ENCODE peak calls at places on chromosomes 4 and X, in ten cellular contexts. W, P, J, Y, G, S, U, E, D and O are unnamed samples.
A peak's percentile ranks its signal among the peaks of the same experiment; 100 is the strongest.

GRCh38 chr4:169144061-169144600 is 126.6 kb downstream of the SH3RF1 start:
- DNase-seq in G (no peak), W (no peak), E (no peak), D (no peak), P (no peak), S (no peak), U (no peak), J (no peak), Y (no peak), O (no peak)

GRCh38 chr4:2583517-2583916 is 47.1 kb downstream of the FAM193A start:
- DNase-seq in E (no peak), W (no peak), U (peak; percentile 58), Y (no peak), P (peak; percentile 43), J (no peak), G (no peak), D (no peak), S (no peak), O (no peak)

GRCh38 chr4:3420606-3420955 is 21.2 kb upstream of the HGFAC start:
- DNase-seq in W (no peak), Y (no peak), E (no peak), S (no peak), U (no peak), D (no peak), P (no peak), G (no peak), J (no peak), O (peak; percentile 85)

GRCh38 chrX:106263817-106264216 is 95.7 kb downstream of the PWWP3B start:
- DNase-seq in G (no peak), W (no peak), Y (no peak), U (peak; percentile 67), S (no peak), J (no peak), D (peak; percentile 75), P (no peak), E (no peak), O (no peak)

GRCh38 chr4:52956691-52957090 is 94.6 kb downstream of the RASL11B start:
- DNase-seq in W (no peak), D (no peak), E (no peak), G (no peak), S (no peak), U (no peak), P (no peak), J (no peak), Y (no peak), O (no peak)

GRCh38 chr4:182105416-182105815 is 137.8 kb upstream of the TENM3 start:
- DNase-seq in J (no peak), Y (no peak), P (no peak), U (no peak), G (no peak), E (no peak), W (no peak), D (no peak), S (no peak), O (no peak)

GRCh38 chrX:39808471-39808917 is 289.3 kb downstream of the BCOR start:
- DNase-seq in P (no peak), W (peak; percentile 65), Y (peak; percentile 43), U (peak; percentile 91), D (peak; percentile 41), J (no peak), G (no peak), E (no peak), S (no peak), O (peak; percentile 83)

GRCh38 chr4:95255396-95256107 is 293.2 kb downstream of the UNC5C start:
- DNase-seq in E (no peak), Y (peak; percentile 51), U (peak; percentile 78), D (peak; percentile 74), G (no peak), P (no peak), W (no peak), J (no peak), S (no peak), O (peak; percentile 90)

GRCh38 chr4:105145913-105146285 is 777 bp upstream of the TET2 start:
- DNase-seq in D (no peak), Y (no peak), J (no peak), W (no peak), S (peak; percentile 38), E (no peak), P (no peak), G (no peak), U (no peak), O (peak; percentile 72)

GRCh38 chrX:1444896-1445480 is 7.7 kb downstream of the ASMTL start:
- DNase-seq in U (no peak), J (no peak), S (peak; percentile 1), Y (no peak), D (no peak), E (peak; percentile 16), W (no peak), G (no peak), P (no peak), O (no peak)

GRCh38 chr4:7462509-7462971 is 27.8 kb upstream of the PSAPL1 start:
- DNase-seq in J (peak; percentile 49), P (peak; percentile 82), S (peak; percentile 52), U (peak; percentile 10), G (no peak), Y (no peak), E (no peak), D (peak; percentile 14), W (no peak), O (no peak)

GRCh38 chr4:56575820-56576429 is 70.3 kb downstream of the ARL9 start:
- DNase-seq in P (no peak), E (no peak), S (peak; percentile 16), G (no peak), U (peak; percentile 67), W (peak; percentile 46), J (peak; percentile 7), Y (no peak), D (peak; percentile 40), O (peak; percentile 44)

GRCh38 chr4:123936615-123937014 is 540.0 kb downstream of the SPRY1 start:
- DNase-seq in S (no peak), Y (no peak), P (no peak), D (no peak), J (no peak), W (no peak), E (no peak), G (no peak), U (peak; percentile 14), O (no peak)

GRCh38 chr4:121041307-121042090 is 30.8 kb downstream of the NDNF start:
- DNase-seq in P (no peak), U (no peak), E (no peak), S (no peak), G (no peak), Y (no peak), W (no peak), J (no peak), D (peak; percentile 32), O (no peak)

GRCh38 chr4:172628263-172628662 is 540.3 kb upstream of the GALNT7 start:
- DNase-seq in W (no peak), D (no peak), E (no peak), U (no peak), P (no peak), G (no peak), Y (no peak), S (no peak), J (no peak), O (no peak)

GRCh38 chr4:25236971-25237370 is 3.1 kb downstream of the PI4K2B start:
- DNase-seq in J (no peak), Y (no peak), G (no peak), D (no peak), W (no peak), U (no peak), P (no peak), E (no peak), S (no peak), O (no peak)

GRCh38 chrX:154019633-154020499 is at the start of gene IRAK1:
- DNase-seq in S (peak; percentile 78), Y (no peak), P (peak; percentile 27), D (peak; percentile 27), G (peak; percentile 30), E (peak; percentile 55), J (peak; percentile 5), U (peak; percentile 69), W (peak; percentile 86), O (peak; percentile 99)

GRCh38 chrX:6748595-6748994 is 213.7 kb upstream of the VCX3A start:
- DNase-seq in U (no peak), E (no peak), W (no peak), G (no peak), J (no peak), P (no peak), S (no peak), D (no peak), Y (no peak), O (no peak)

GRCh38 chr4:81844717-81845116 is 373.0 kb upstream of the RASGEF1B start:
- DNase-seq in J (peak; percentile 72), E (peak; percentile 43), G (peak; percentile 62), U (peak; percentile 87), W (peak; percentile 60), S (peak; percentile 70), P (peak; percentile 69), Y (peak; percentile 24), D (peak; percentile 73), O (no peak)

GRCh38 chrX:20693071-20693470 is 426.4 kb upstream of the RPS6KA3 start:
- DNase-seq in W (no peak), E (no peak), S (no peak), G (no peak), J (no peak), U (no peak), Y (no peak), P (no peak), D (peak; percentile 15), O (no peak)

GRCh38 chrX:13569479-13570244 is at the start of gene EGFL6:
- DNase-seq in W (no peak), E (no peak), G (no peak), Y (no peak), D (no peak), S (peak; percentile 8), P (no peak), J (no peak), U (no peak), O (no peak)

GRCh38 chr4:180156684-180157083 is 2086.5 kb upstream of the TENM3 start:
- DNase-seq in W (no peak), S (no peak), D (no peak), G (no peak), U (no peak), P (no peak), E (no peak), Y (no peak), J (no peak), O (no peak)

GRCh38 chr4:107988763-107989035 is 990 bp upstream of the HADH start:
- DNase-seq in W (no peak), U (no peak), E (no peak), S (no peak), Y (no peak), G (no peak), D (no peak), P (peak; percentile 27), J (no peak), O (no peak)

GRCh38 chr4:10077492-10078335 is 38.9 kb downstream of the WDR1 start:
- DNase-seq in G (no peak), D (peak; percentile 48), W (no peak), U (no peak), E (no peak), P (no peak), Y (no peak), S (no peak), J (no peak), O (peak; percentile 87)

GRCh38 chr4:86720508-86721068 is 126.5 kb downstream of the PTPN13 start:
- DNase-seq in Y (peak; percentile 9), U (peak; percentile 23), G (no peak), D (peak; percentile 81), P (no peak), J (no peak), W (no peak), E (no peak), S (no peak), O (peak; percentile 66)

GRCh38 chrX:36908801-36909403 is 99.3 kb upstream of the FAM47C start:
- DNase-seq in U (peak; percentile 34), S (peak; percentile 15), Y (no peak), P (no peak), D (peak; percentile 24), J (peak; percentile 59), G (no peak), E (no peak), W (peak; percentile 18), O (peak; percentile 52)

GRCh38 chrX:148811236-148811635 is 310.8 kb downstream of the AFF2 start:
- DNase-seq in W (peak; percentile 7), Y (no peak), G (no peak), D (peak; percentile 47), P (no peak), J (no peak), U (peak; percentile 36), E (no peak), S (no peak), O (peak; percentile 13)